ENCODE peak calls at places on chromosomes 13 and 19, in ten cellular contexts. X is choroid plexus epithelial cell; P is left ventricle myocardium superior; W is ureter; E is stimulated activated CD4-positive, alpha-beta T cell treated with anti-CD3 and anti-CD28 coated beads, Interleukin-15, amount 100 ng/mL, for 24 hours; I is Peyer's patch; L is activated CD4-positive, alpha-beta T cell treated with anti-CD3 and anti-CD28 coated beads, Interleukin-2, amount 10 ng/mL, durations not matched to agents 7 days and 5 days; Y is COR-L47; Q is epithelial cell of proximal tubule; V is ascending aorta. C is an unnamed sample.

GRCh38 chr19:50203281-50204080 is at the start of gene MYH14:
- DNase-seq in X (no peak), P (peak), W (peak), E (peak), I (no peak), L (no peak), Y (no peak), Q (no peak), V (peak), C (no peak)

GRCh38 chr19:52224211-52224610 is 34.4 kb downstream of the PPP2R1A start:
- DNase-seq in X (no peak), P (no peak), W (no peak), E (no peak), I (no peak), L (no peak), Y (no peak), Q (no peak), V (peak), C (no peak)

GRCh38 chr13:98454389-98454881 is 122.5 kb downstream of the STK24 start:
- DNase-seq in X (peak), P (peak), W (no peak), E (no peak), I (no peak), L (no peak), Y (peak), Q (no peak), V (no peak), C (peak)

GRCh38 chr13:83780201-83780600 is 102.1 kb downstream of the SLITRK1 start:
- DNase-seq in X (peak), P (no peak), W (no peak), E (no peak), I (no peak), L (no peak), Y (no peak), Q (no peak), V (no peak), C (no peak)

GRCh38 chr19:16441661-16442071 is 30.1 kb downstream of the EPS15L1 start:
- DNase-seq in X (peak), P (no peak), W (no peak), E (peak), I (no peak), L (peak), Y (no peak), Q (no peak), V (no peak), C (peak)

GRCh38 chr13:110925023-110925608 is 10.2 kb upstream of the ANKRD10 start:
- DNase-seq in X (peak), P (no peak), W (no peak), E (no peak), I (no peak), L (no peak), Y (no peak), Q (no peak), V (no peak), C (no peak)

GRCh38 chr13:56019606-56020005 is 1121.1 kb upstream of the PRR20A start:
- DNase-seq in X (no peak), P (no peak), W (no peak), E (no peak), I (no peak), L (no peak), Y (no peak), Q (no peak), V (no peak), C (no peak)

GRCh38 chr13:109155301-109155761 is 525.9 kb downstream of the MYO16 start:
- DNase-seq in X (peak), P (no peak), W (no peak), E (no peak), I (no peak), L (no peak), Y (no peak), Q (no peak), V (no peak), C (no peak)

GRCh38 chr19:4523306-4524110 is 5.2 kb upstream of the PLIN4 start:
- DNase-seq in X (peak), P (peak), W (no peak), E (peak), I (peak), L (peak), Y (no peak), Q (no peak), V (no peak), C (no peak)

GRCh38 chr19:38452430-38453366 is 19.2 kb downstream of the RYR1 start:
- DNase-seq in X (no peak), P (no peak), W (no peak), E (peak), I (no peak), L (peak), Y (no peak), Q (no peak), V (no peak), C (no peak)

GRCh38 chr19:28065026-28065425 is 1147.9 kb downstream of the UQCRFS1 start:
- DNase-seq in X (peak), P (no peak), W (no peak), E (no peak), I (no peak), L (no peak), Y (no peak), Q (peak), V (no peak), C (no peak)

GRCh38 chr19:22140356-22140755 is 56.4 kb downstream of the ZNF676 start:
- DNase-seq in X (no peak), P (no peak), W (no peak), E (no peak), I (no peak), L (no peak), Y (no peak), Q (no peak), V (no peak), C (no peak)

GRCh38 chr19:18253716-18254115 is 20.5 kb downstream of the IQCN start:
- DNase-seq in X (no peak), P (no peak), W (peak), E (no peak), I (no peak), L (no peak), Y (no peak), Q (no peak), V (no peak), C (no peak)

GRCh38 chr19:9945319-9945966 is 9.1 kb upstream of the OLFM2 start:
- DNase-seq in X (peak), P (peak), W (peak), E (no peak), I (peak), L (no peak), Y (no peak), Q (peak), V (peak), C (no peak)

GRCh38 chr19:16429066-16429758 is 42.6 kb downstream of the EPS15L1 start:
- DNase-seq in X (no peak), P (peak), W (no peak), E (no peak), I (no peak), L (no peak), Y (peak), Q (no peak), V (peak), C (peak)

GRCh38 chr19:2495651-2496316 is 19.9 kb downstream of the GADD45B start:
- DNase-seq in X (no peak), P (peak), W (no peak), E (no peak), I (no peak), L (no peak), Y (no peak), Q (no peak), V (peak), C (no peak)

GRCh38 chr13:110458594-110459365 is 102.7 kb downstream of the RAB20 start:
- DNase-seq in X (no peak), P (no peak), W (no peak), E (no peak), I (no peak), L (no peak), Y (no peak), Q (no peak), V (no peak), C (no peak)

GRCh38 chr13:105316731-105317130 is 1218.7 kb downstream of the EFNB2 start:
- DNase-seq in X (no peak), P (no peak), W (no peak), E (no peak), I (no peak), L (no peak), Y (no peak), Q (no peak), V (no peak), C (no peak)

GRCh38 chr13:82758056-82758455 is 1124.2 kb downstream of the SLITRK1 start:
- DNase-seq in X (peak), P (no peak), W (no peak), E (no peak), I (no peak), L (no peak), Y (no peak), Q (no peak), V (no peak), C (no peak)

GRCh38 chr13:112893570-112894422 is 75.2 kb upstream of the MCF2L start:
- DNase-seq in X (peak), P (peak), W (no peak), E (peak), I (peak), L (no peak), Y (peak), Q (no peak), V (no peak), C (peak)

GRCh38 chr19:46345157-46345556 is 1.7 kb upstream of the PPP5C start:
- DNase-seq in X (no peak), P (no peak), W (no peak), E (no peak), I (no peak), L (no peak), Y (no peak), Q (no peak), V (no peak), C (no peak)